ENCODE peak calls at places on chromosome 17, in five cellular contexts. T is naive thymus-derived CD4-positive, alpha-beta T cell; H is fibroblast of lung; Q is epithelial cell of esophagus; C is BE2C. Z is an unnamed sample.

GRCh38 chr17:83087788-83088360 is 8.5 kb downstream of the METRNL start:
- DNase-seq in T (no peak), H (no peak), Q (no peak), C (no peak), Z (no peak)

GRCh38 chr17:29664743-29665479 is 42.2 kb upstream of the CORO6 start:
- DNase-seq in T (no peak), H (peak), Q (peak), C (no peak), Z (peak)

GRCh38 chr17:66716236-66717026 is 118.5 kb upstream of the CACNG5 start:
- DNase-seq in T (no peak), H (peak), Q (no peak), C (peak), Z (peak)

GRCh38 chr17:13626703-13627102 is 25.0 kb upstream of the HS3ST3A1 start:
- DNase-seq in T (no peak), H (peak), Q (peak), C (no peak), Z (peak)

GRCh38 chr17:2909853-2910234 is 113.6 kb downstream of the RAP1GAP2 start:
- DNase-seq in T (no peak), H (no peak), Q (no peak), C (no peak), Z (no peak)

GRCh38 chr17:45123930-45124796 is 8.2 kb downstream of the PLCD3 start:
- DNase-seq in T (no peak), H (peak), Q (peak), C (peak), Z (peak)

GRCh38 chr17:64785050-64785449 is 122.9 kb upstream of the SMURF2 start:
- DNase-seq in T (no peak), H (no peak), Q (no peak), C (no peak), Z (no peak)

GRCh38 chr17:29747660-29748059 is 124.9 kb upstream of the CORO6 start:
- DNase-seq in T (no peak), H (no peak), Q (no peak), C (no peak), Z (no peak)

GRCh38 chr17:31593806-31594205 is 202.3 kb downstream of the RAB11FIP4 start:
- DNase-seq in T (no peak), H (peak), Q (peak), C (peak), Z (no peak)

Z was measured in amniotic epithelial cell.